ENCODE peak calls at places on chromosomes 2 and 18, in eight cellular contexts. I is tibial artery; B is ELF-1; S is activated naive CD8-positive, alpha-beta T cell treated with anti-CD3 and anti-CD28 coated beads for 36 hours; K is HT1080; M is H9; L is NCI-H1092; J is fibroblast of mammary gland. U is an unnamed sample.

GRCh38 chr2:206443735-206444527 is 599 bp downstream of the ADAM23 start:
- DNase-seq in S (peak), J (peak), L (peak), M (peak), K (no peak), B (peak), I (no peak), U (peak)

GRCh38 chr2:19600506-19600905 is 242.1 kb upstream of the OSR1 start:
- DNase-seq in J (peak), B (no peak), M (no peak), I (no peak), S (no peak), L (no peak), K (no peak), U (no peak)

GRCh38 chr2:53217250-53217649 is 550.4 kb upstream of the CHAC2 start:
- DNase-seq in J (no peak), B (no peak), K (no peak), S (no peak), M (no peak), L (no peak), I (no peak), U (no peak)

GRCh38 chr2:120589782-120590608 is 145.7 kb upstream of the GLI2 start:
- DNase-seq in B (no peak), M (no peak), J (peak), L (no peak), S (no peak), I (no peak), K (peak), U (peak)

GRCh38 chr2:40361478-40361877 is 90.4 kb downstream of the SLC8A1 start:
- DNase-seq in L (no peak), K (no peak), B (no peak), I (no peak), J (no peak), S (no peak), M (no peak), U (no peak)

GRCh38 chr18:60347526-60348045 is 25.0 kb downstream of the MC4R start:
- DNase-seq in J (no peak), L (no peak), B (no peak), S (no peak), K (peak), M (no peak), I (no peak), U (no peak)

GRCh38 chr2:241983571-241984270 is 114.2 kb downstream of the RTP5 start:
- DNase-seq in S (no peak), K (no peak), B (no peak), J (no peak), M (peak), I (peak), L (no peak), U (no peak)

GRCh38 chr2:220513573-220514288 is 886.3 kb downstream of the SLC4A3 start:
- DNase-seq in M (no peak), I (no peak), J (peak), K (no peak), L (no peak), B (no peak), S (no peak), U (no peak)